ENCODE peak calls at places on chromosomes 11 and 22, in ten cellular contexts. J is fibroblast of lung; H is activated CD8-positive, alpha-beta memory T cell treated with anti-CD3 and anti-CD28 coated beads, Interleukin-2, amount 50 U/mL, for 48 hours; D is non-pigmented ciliary epithelial cell; P is fibroblast of mammary gland; U is mesenteric fat pad; F is renal cortical epithelial cell; T is right atrium auricular region; E is left lung; X is AG04450. Y is an unnamed sample.

GRCh38 chr22:46557736-46558480 is 20.5 kb upstream of the CELSR1 start:
- DNase-seq in P (no peak), F (no peak), T (no peak), J (no peak), D (no peak), E (peak), U (no peak), X (no peak), H (no peak), Y (no peak)

GRCh38 chr11:20020198-20020597 is 140.1 kb downstream of the DBX1 start:
- DNase-seq in X (no peak), F (no peak), U (no peak), H (no peak), T (no peak), J (no peak), D (no peak), P (no peak), E (no peak), Y (no peak)

GRCh38 chr22:27011131-27011530 is 353.7 kb downstream of the MIAT start:
- DNase-seq in F (no peak), T (no peak), P (no peak), X (no peak), J (peak), H (no peak), U (no peak), D (no peak), E (no peak), Y (no peak)

GRCh38 chr22:47928626-47929025 is 1166.2 kb downstream of the TBC1D22A start:
- DNase-seq in H (no peak), D (no peak), T (peak), P (no peak), F (no peak), U (no peak), X (no peak), J (no peak), E (no peak), Y (no peak)

GRCh38 chr22:19875531-19876313 is 21.0 kb upstream of the GNB1L start:
- DNase-seq in H (no peak), P (no peak), D (no peak), U (peak), E (peak), X (no peak), T (no peak), J (no peak), F (no peak), Y (no peak)

GRCh38 chr11:69538840-69539239 is 57.4 kb downstream of the LINC01488 start:
- DNase-seq in P (no peak), F (peak), D (no peak), H (no peak), T (no peak), J (no peak), E (no peak), U (peak), X (no peak), Y (no peak)

GRCh38 chr11:11992813-11993212 is 15.6 kb downstream of the DKK3 start:
- DNase-seq in H (no peak), F (no peak), D (no peak), P (no peak), U (no peak), E (no peak), X (no peak), J (no peak), T (no peak), Y (no peak)

GRCh38 chr11:111300569-111300968 is 2.2 kb downstream of the POU2AF3 start:
- DNase-seq in X (no peak), H (no peak), F (no peak), J (no peak), U (no peak), E (no peak), D (no peak), P (no peak), T (no peak), Y (no peak)

GRCh38 chr11:68449951-68450350 is 10.6 kb upstream of the PPP6R3 start:
- DNase-seq in P (no peak), H (no peak), E (no peak), T (no peak), J (no peak), D (no peak), U (no peak), F (no peak), X (no peak), Y (no peak)

GRCh38 chr22:50268655-50269113 is 1.5 kb downstream of the MAPK11 start:
- DNase-seq in P (peak), X (no peak), F (no peak), J (no peak), H (no peak), T (no peak), D (no peak), U (no peak), E (no peak), Y (no peak)

GRCh38 chr11:108958446-108959123 is 293.7 kb downstream of the DDX10 start:
- DNase-seq in J (peak), E (no peak), F (peak), P (peak), X (no peak), T (no peak), U (no peak), D (no peak), H (no peak), Y (no peak)

GRCh38 chr11:76835928-76836612 is 24.6 kb upstream of the ACER3 start:
- DNase-seq in U (no peak), F (peak), E (no peak), X (peak), J (peak), D (no peak), H (no peak), T (no peak), P (peak), Y (no peak)

GRCh38 chr11:119478711-119479285 is 55.8 kb upstream of the THY1 start:
- DNase-seq in E (peak), T (peak), U (peak), X (no peak), F (no peak), D (no peak), H (peak), P (no peak), J (no peak), Y (peak)

GRCh38 chr11:121446752-121447156 is 5.4 kb upstream of the SORL1 start:
- DNase-seq in U (no peak), J (peak), T (no peak), D (no peak), H (no peak), P (peak), E (no peak), X (peak), F (no peak), Y (no peak)

GRCh38 chr11:34840736-34841386 is 75.3 kb downstream of the APIP start:
- DNase-seq in H (no peak), F (peak), P (peak), T (no peak), J (peak), U (no peak), E (peak), D (no peak), X (no peak), Y (peak)

GRCh38 chr11:45477588-45477987 is 187.8 kb downstream of the CHST1 start:
- DNase-seq in J (no peak), X (no peak), F (no peak), U (peak), H (no peak), T (no peak), P (no peak), D (no peak), E (no peak), Y (no peak)

GRCh38 chr11:62664405-62665074 is 470 bp downstream of the C11orf98 start:
- DNase-seq in H (no peak), U (no peak), F (peak), E (peak), X (no peak), P (peak), J (peak), T (no peak), D (no peak), Y (peak)

GRCh38 chr22:46408568-46409506 is 73.3 kb downstream of the TRMU start:
- DNase-seq in T (no peak), E (no peak), H (no peak), D (no peak), F (no peak), U (no peak), J (no peak), X (no peak), P (no peak), Y (no peak)

GRCh38 chr11:117143390-117143789 is 697 bp upstream of the PAFAH1B2 start:
- DNase-seq in U (no peak), P (peak), D (no peak), T (peak), E (peak), J (peak), H (peak), X (no peak), F (peak), Y (peak)

GRCh38 chr11:120013325-120014250 is 124.3 kb downstream of the TRIM29 start:
- DNase-seq in F (peak), J (peak), T (no peak), H (no peak), D (peak), P (peak), X (no peak), E (no peak), U (no peak), Y (peak)

GRCh38 chr11:235180-235997 is 753 bp downstream of the SIRT3 start:
- DNase-seq in F (peak), D (no peak), J (peak), H (peak), E (no peak), P (peak), X (no peak), T (no peak), U (peak), Y (peak)

GRCh38 chr11:10973416-10973815 is 115.6 kb upstream of the ZBED5 start:
- DNase-seq in U (no peak), E (no peak), J (no peak), H (no peak), T (no peak), F (peak), X (no peak), P (no peak), D (no peak), Y (peak)

GRCh38 chr11:110962907-110963306 is 250.7 kb upstream of the ARHGAP20 start:
- DNase-seq in H (no peak), F (no peak), J (no peak), X (peak), P (no peak), U (no peak), D (no peak), E (no peak), T (no peak), Y (no peak)

GRCh38 chr11:122032317-122032716 is 83.7 kb downstream of the BLID start:
- DNase-seq in E (no peak), F (no peak), J (peak), X (no peak), D (no peak), H (no peak), T (no peak), P (peak), U (no peak), Y (no peak)

GRCh38 chr11:18329196-18329870 is 7.0 kb downstream of the GTF2H1 start:
- DNase-seq in X (no peak), H (no peak), P (no peak), F (peak), J (peak), T (no peak), U (no peak), E (no peak), D (no peak), Y (no peak)

GRCh38 chr11:130666781-130667251 is 218.4 kb downstream of the ADAMTS15 start:
- DNase-seq in F (peak), D (no peak), U (no peak), J (peak), P (peak), T (no peak), X (no peak), H (no peak), E (no peak), Y (no peak)

GRCh38 chr11:102831128-102831708 is 12.2 kb downstream of the MMP3 start:
- DNase-seq in D (no peak), F (peak), U (no peak), X (no peak), P (peak), T (no peak), H (no peak), J (peak), E (peak), Y (no peak)

GRCh38 chr11:12019337-12019736 is 10.9 kb upstream of the DKK3 start:
- DNase-seq in T (no peak), E (no peak), P (no peak), F (no peak), D (no peak), U (no peak), H (no peak), J (peak), X (no peak), Y (peak)

GRCh38 chr11:121237686-121238658 is 54.6 kb upstream of the SC5D start:
- DNase-seq in H (no peak), T (no peak), F (no peak), X (no peak), J (peak), E (no peak), D (no peak), U (no peak), P (peak), Y (peak)

GRCh38 chr11:106917973-106918372 is 100.3 kb downstream of the GUCY1A2 start:
- DNase-seq in X (no peak), E (no peak), J (no peak), F (peak), H (no peak), U (no peak), T (no peak), D (no peak), P (peak), Y (no peak)

GRCh38 chr11:46366260-46366659 is 15.2 kb upstream of the MDK start:
- DNase-seq in T (no peak), E (no peak), H (no peak), X (no peak), J (no peak), F (no peak), U (no peak), P (no peak), D (no peak), Y (no peak)

GRCh38 chr11:119506436-119506835 is 83.5 kb upstream of the THY1 start:
- DNase-seq in H (no peak), X (no peak), P (peak), F (no peak), D (no peak), U (no peak), E (no peak), J (no peak), T (no peak), Y (no peak)

GRCh38 chr11:61119571-61119970 is 17.3 kb downstream of the CD5 start:
- DNase-seq in T (no peak), J (no peak), X (no peak), H (no peak), D (no peak), E (no peak), U (no peak), P (no peak), F (no peak), Y (no peak)

GRCh38 chr11:117378966-117379865 is 51.6 kb downstream of the CEP164 start:
- DNase-seq in E (peak), D (no peak), U (peak), T (no peak), F (no peak), H (no peak), J (no peak), P (no peak), X (no peak), Y (no peak)

GRCh38 chr11:116707746-116708145 is 65.0 kb downstream of the BUD13 start:
- DNase-seq in T (no peak), E (no peak), H (no peak), U (no peak), P (no peak), F (no peak), D (no peak), X (no peak), J (no peak), Y (no peak)

GRCh38 chr11:63599211-63600122 is 14.8 kb downstream of the PLAAT3 start:
- DNase-seq in U (peak), P (peak), X (no peak), F (peak), E (no peak), H (peak), J (peak), T (no peak), D (peak), Y (no peak)

GRCh38 chr11:128765571-128766530 is 72.0 kb downstream of the FLI1 start:
- DNase-seq in D (no peak), X (no peak), F (no peak), U (no peak), H (no peak), E (no peak), J (peak), T (no peak), P (peak), Y (no peak)

Y was measured in NCI-H146.